ENCODE peak calls at places on chromosomes 11 and 22, in five cellular contexts. P is IMR-90, V is H9, E is mesendoderm, M is mesenchymal stem cell. X is an unnamed sample.

GRCh38 chr11:96044747-96045146 is 120.8 kb upstream of the MTMR2 start:
- DNase-seq in P (no peak), V (no peak), E (no peak), M (no peak), X (no peak)

GRCh38 chr11:123103326-123103980 is 41.5 kb upstream of the HSPA8 start:
- DNase-seq in P (peak), V (no peak), E (peak), M (peak), X (peak)

GRCh38 chr22:31337178-31337577 is 9.0 kb downstream of the PATZ1 start:
- DNase-seq in P (peak), V (no peak), E (no peak), M (no peak), X (no peak)

GRCh38 chr11:95690100-95690499 is 99.5 kb downstream of the FAM76B start:
- DNase-seq in P (no peak), V (no peak), E (no peak), M (no peak), X (no peak)

GRCh38 chr11:88179141-88179540 is 3.9 kb upstream of the RAB38 start:
- DNase-seq in P (peak), V (no peak), E (no peak), M (peak), X (no peak)

GRCh38 chr11:68150029-68150428 is 28.8 kb upstream of the CHKA start:
- DNase-seq in P (peak), V (no peak), E (peak), M (peak), X (no peak)

GRCh38 chr22:25736378-25737011 is 5.5 kb upstream of the MYO18B start:
- DNase-seq in P (no peak), V (no peak), E (no peak), M (no peak), X (no peak)

GRCh38 chr11:102495161-102496042 is 35.1 kb downstream of the MMP7 start:
- DNase-seq in P (peak), V (peak), E (peak), M (peak), X (peak)

GRCh38 chr11:126343051-126343450 is 12.4 kb upstream of the ST3GAL4 start:
- DNase-seq in P (no peak), V (no peak), E (no peak), M (no peak), X (no peak)

GRCh38 chr22:37199839-37200161 is 11.8 kb upstream of the C1QTNF6 start:
- DNase-seq in P (no peak), V (no peak), E (no peak), M (no peak), X (no peak)

GRCh38 chr11:1373536-1374214 is 16.1 kb upstream of the BRSK2 start:
- DNase-seq in P (peak), V (no peak), E (no peak), M (no peak), X (no peak)

GRCh38 chr11:124276081-124276480 is 19.9 kb downstream of the OR8G5 start:
- DNase-seq in P (peak), V (no peak), E (no peak), M (peak), X (no peak)

GRCh38 chr11:213111-213510 is 5.6 kb downstream of the RIC8A start:
- DNase-seq in P (no peak), V (no peak), E (peak), M (no peak), X (no peak)

GRCh38 chr22:42688241-42688913 is 32.3 kb downstream of the A4GALT start:
- DNase-seq in P (peak), V (peak), E (peak), M (peak), X (peak)

GRCh38 chr11:73649206-73649605 is 2.8 kb downstream of the PLEKHB1 start:
- DNase-seq in P (no peak), V (no peak), E (no peak), M (no peak), X (no peak)

GRCh38 chr22:36238348-36239149 is 778 bp downstream of the APOL2 start:
- DNase-seq in P (no peak), V (peak), E (no peak), M (no peak), X (no peak)

GRCh38 chr11:120931057-120931779 is 92.7 kb upstream of the TBCEL start:
- DNase-seq in P (no peak), V (peak), E (peak), M (no peak), X (no peak)

GRCh38 chr11:87597696-87598095 is 560.0 kb downstream of the TMEM135 start:
- DNase-seq in P (no peak), V (no peak), E (peak), M (no peak), X (no peak)

GRCh38 chr11:94895971-94896370 is 77.4 kb downstream of the CWC15 start:
- DNase-seq in P (peak), V (no peak), E (no peak), M (peak), X (no peak)

GRCh38 chr11:3109921-3110706 is 52.9 kb upstream of the CARS1 start:
- DNase-seq in P (no peak), V (peak), E (peak), M (peak), X (no peak)

GRCh38 chr11:26073646-26074045 is 258.3 kb upstream of the ANO3 start:
- DNase-seq in P (no peak), V (no peak), E (no peak), M (no peak), X (no peak)

GRCh38 chr22:46267431-46268279 is at the start of gene TTC38:
- DNase-seq in P (peak), V (peak), E (peak), M (peak), X (peak)

GRCh38 chr11:2533642-2534115 is 88.9 kb downstream of the KCNQ1 start:
- DNase-seq in P (peak), V (peak), E (peak), M (peak), X (peak)

GRCh38 chr22:35380537-35381423 is at the start of gene HMOX1:
- DNase-seq in P (peak), V (peak), E (peak), M (peak), X (peak)

GRCh38 chr11:12159351-12160099 is 49.1 kb downstream of the MICAL2 start:
- DNase-seq in P (peak), V (no peak), E (no peak), M (peak), X (no peak)

GRCh38 chr22:29627196-29627535 is 23.7 kb downstream of the NF2 start:
- DNase-seq in P (no peak), V (no peak), E (no peak), M (no peak), X (no peak)

GRCh38 chr11:116960916-116961315 is 123.5 kb upstream of the APOA1 start:
- DNase-seq in P (peak), V (no peak), E (peak), M (peak), X (no peak)

GRCh38 chr11:13376838-13377237 is 86.2 kb downstream of the BTBD10 start:
- DNase-seq in P (no peak), V (no peak), E (no peak), M (no peak), X (no peak)

GRCh38 chr11:96869207-96869606 is 479.4 kb downstream of the JRKL start:
- DNase-seq in P (no peak), V (no peak), E (no peak), M (no peak), X (no peak)

GRCh38 chr11:88352139-88352538 is 14.6 kb upstream of the CTSC start:
- DNase-seq in P (peak), V (no peak), E (no peak), M (peak), X (no peak)

GRCh38 chr11:67644472-67645418 is 5.2 kb upstream of the TBX10 start:
- DNase-seq in P (no peak), V (peak), E (no peak), M (no peak), X (no peak)

GRCh38 chr11:119907934-119908760 is 179.1 kb upstream of the NECTIN1 start:
- DNase-seq in P (no peak), V (no peak), E (peak), M (no peak), X (no peak)

GRCh38 chr11:78560826-78561484 is 13.7 kb downstream of the NARS2 start:
- DNase-seq in P (no peak), V (no peak), E (no peak), M (no peak), X (no peak)

GRCh38 chr11:123129920-123130319 is 65.1 kb downstream of the CLMP start:
- DNase-seq in P (peak), V (no peak), E (no peak), M (peak), X (no peak)

GRCh38 chr11:129905402-129905801 is 10.0 kb upstream of the NFRKB start:
- DNase-seq in P (no peak), V (no peak), E (no peak), M (no peak), X (no peak)

GRCh38 chr11:131661137-131661536 is 290.7 kb downstream of the NTM start:
- DNase-seq in P (peak), V (no peak), E (no peak), M (peak), X (no peak)

GRCh38 chr11:116193321-116194114 is 579.3 kb downstream of the BUD13 start:
- DNase-seq in P (peak), V (peak), E (peak), M (peak), X (peak)

GRCh38 chr22:31618057-31618456 is 44.0 kb downstream of the PISD start:
- DNase-seq in P (no peak), V (no peak), E (no peak), M (no peak), X (no peak)

GRCh38 chr11:121291896-121292502 is 572 bp upstream of the SC5D start:
- DNase-seq in P (peak), V (peak), E (peak), M (no peak), X (no peak)

GRCh38 chr11:66126808-66127555 is 56.9 kb downstream of the PACS1 start:
- DNase-seq in P (peak), V (peak), E (peak), M (peak), X (no peak)

GRCh38 chr11:66124564-66124963 is 54.5 kb downstream of the PACS1 start:
- DNase-seq in P (peak), V (no peak), E (no peak), M (peak), X (no peak)

GRCh38 chr11:66121453-66121852 is 51.4 kb downstream of the PACS1 start:
- DNase-seq in P (no peak), V (no peak), E (no peak), M (no peak), X (no peak)

GRCh38 chr11:66126064-66126463 is 56.0 kb downstream of the PACS1 start:
- DNase-seq in P (no peak), V (no peak), E (no peak), M (no peak), X (no peak)

DNA sequence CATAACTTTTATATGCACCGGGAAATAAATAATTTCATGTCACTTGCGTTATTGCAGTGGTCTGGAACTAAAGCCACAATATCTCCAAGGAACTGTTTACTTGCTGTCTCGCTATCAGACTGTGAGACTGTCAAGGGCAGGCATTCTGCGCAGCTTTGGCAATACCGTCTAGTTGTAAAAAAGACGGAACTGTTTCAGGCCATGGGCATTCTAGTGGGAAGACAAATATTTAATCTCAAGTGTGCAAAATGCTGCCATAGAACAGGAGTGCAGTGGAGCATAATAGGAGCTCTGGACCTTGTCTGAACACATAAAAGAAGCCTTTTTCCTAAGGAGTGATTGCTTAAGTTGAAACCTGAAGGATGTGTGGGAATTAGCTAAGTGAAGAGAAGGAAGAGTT is 53.8 kb downstream of the PACS1 start:
- DNase-seq in P (no peak), V (no peak), E (no peak), M (no peak), X (no peak)
- H2BK120ac ChIP-seq in P (no peak), V (no peak), E (no peak), M (no peak), X (no peak)

DNA sequence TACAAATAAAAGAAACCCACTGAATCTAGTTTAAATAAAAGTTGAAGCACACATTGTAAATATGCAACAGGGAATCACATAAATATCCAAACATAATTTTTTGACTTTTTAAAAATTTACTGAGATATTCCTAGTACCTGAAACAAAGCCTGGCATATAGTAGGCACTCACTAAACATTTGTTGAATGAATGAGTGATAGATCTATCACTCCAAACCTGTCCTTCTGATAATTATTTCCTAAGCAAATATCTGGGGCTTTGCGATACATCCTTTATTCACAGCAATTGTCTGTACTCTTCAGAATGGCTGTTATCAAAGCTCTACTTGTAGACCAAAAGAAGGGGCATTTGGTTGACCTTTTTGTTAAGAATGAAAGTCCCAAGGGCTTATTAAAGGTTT is 2.6 kb upstream of the PSMA1 start:
- DNase-seq in P (no peak), V (no peak), E (no peak), M (no peak), X (no peak)
- H2BK120ac ChIP-seq in P (no peak), V (no peak), E (no peak), M (no peak), X (no peak)

GRCh38 chr11:19817870-19818269 is 105.2 kb downstream of the NAV2 start:
- DNase-seq in P (no peak), V (no peak), E (no peak), M (no peak), X (no peak)

GRCh38 chr11:19820100-19820499 is 107.5 kb downstream of the NAV2 start:
- DNase-seq in P (peak), V (no peak), E (no peak), M (peak), X (no peak)

GRCh38 chr11:19817265-19817851 is 104.7 kb downstream of the NAV2 start:
- DNase-seq in P (no peak), V (peak), E (peak), M (no peak), X (no peak)

GRCh38 chr11:19821412-19821875 is 108.8 kb downstream of the NAV2 start:
- DNase-seq in P (no peak), V (no peak), E (no peak), M (peak), X (no peak)

DNA sequence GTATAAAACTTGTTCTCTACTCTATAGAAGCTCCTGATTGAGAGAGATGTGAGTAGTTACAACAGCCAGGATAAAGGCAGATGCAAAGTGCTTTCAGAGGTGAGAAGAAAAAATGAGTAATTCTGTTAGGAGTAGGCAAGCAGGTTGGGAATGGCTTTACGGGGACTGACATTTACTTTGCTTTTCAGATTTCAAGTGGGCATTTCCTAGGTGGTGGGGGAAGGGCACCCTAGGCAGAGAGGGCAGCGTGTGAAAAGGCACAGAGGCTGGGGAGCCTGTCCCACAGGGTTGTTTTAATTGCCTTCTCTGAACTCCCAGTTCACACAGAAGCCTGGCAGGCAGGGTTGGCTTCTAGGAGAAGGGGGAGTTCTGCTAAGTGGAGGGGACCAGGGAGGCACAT is 106.5 kb downstream of the NAV2 start:
- DNase-seq in P (no peak), V (no peak), E (no peak), M (no peak), X (no peak)
- H2BK120ac ChIP-seq in P (no peak), V (peak), E (no peak), M (no peak), X (no peak)

GRCh38 chr11:128415539-128415938 is 171.8 kb downstream of the ETS1 start:
- DNase-seq in P (peak), V (no peak), E (no peak), M (no peak), X (no peak)
- H2BK120ac ChIP-seq in P (no peak), V (no peak), E (no peak), M (no peak), X (no peak)

DNA sequence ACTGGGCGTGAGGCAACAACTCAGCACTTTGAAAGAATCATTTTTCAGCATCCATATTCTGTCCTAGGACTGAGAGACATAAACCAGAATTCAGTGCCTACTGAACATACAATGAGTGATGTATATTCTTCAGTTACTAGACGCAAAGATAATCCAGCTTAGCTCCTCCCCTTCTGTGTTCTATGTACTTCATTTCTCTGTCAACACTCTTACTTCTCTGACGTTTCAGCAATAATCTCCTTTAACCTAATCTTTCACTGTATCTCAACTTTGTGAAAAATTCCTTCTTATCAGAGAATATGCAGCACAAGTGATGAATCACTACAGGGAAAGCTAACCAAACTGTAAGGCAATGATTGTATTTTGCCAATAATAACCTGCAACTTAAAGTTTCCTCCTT is 2.5 kb upstream of the OR51B5 start:
- DNase-seq in P (peak), V (no peak), E (no peak), M (no peak), X (no peak)
- H2BK120ac ChIP-seq in P (peak), V (no peak), E (no peak), M (no peak), X (no peak)

DNA sequence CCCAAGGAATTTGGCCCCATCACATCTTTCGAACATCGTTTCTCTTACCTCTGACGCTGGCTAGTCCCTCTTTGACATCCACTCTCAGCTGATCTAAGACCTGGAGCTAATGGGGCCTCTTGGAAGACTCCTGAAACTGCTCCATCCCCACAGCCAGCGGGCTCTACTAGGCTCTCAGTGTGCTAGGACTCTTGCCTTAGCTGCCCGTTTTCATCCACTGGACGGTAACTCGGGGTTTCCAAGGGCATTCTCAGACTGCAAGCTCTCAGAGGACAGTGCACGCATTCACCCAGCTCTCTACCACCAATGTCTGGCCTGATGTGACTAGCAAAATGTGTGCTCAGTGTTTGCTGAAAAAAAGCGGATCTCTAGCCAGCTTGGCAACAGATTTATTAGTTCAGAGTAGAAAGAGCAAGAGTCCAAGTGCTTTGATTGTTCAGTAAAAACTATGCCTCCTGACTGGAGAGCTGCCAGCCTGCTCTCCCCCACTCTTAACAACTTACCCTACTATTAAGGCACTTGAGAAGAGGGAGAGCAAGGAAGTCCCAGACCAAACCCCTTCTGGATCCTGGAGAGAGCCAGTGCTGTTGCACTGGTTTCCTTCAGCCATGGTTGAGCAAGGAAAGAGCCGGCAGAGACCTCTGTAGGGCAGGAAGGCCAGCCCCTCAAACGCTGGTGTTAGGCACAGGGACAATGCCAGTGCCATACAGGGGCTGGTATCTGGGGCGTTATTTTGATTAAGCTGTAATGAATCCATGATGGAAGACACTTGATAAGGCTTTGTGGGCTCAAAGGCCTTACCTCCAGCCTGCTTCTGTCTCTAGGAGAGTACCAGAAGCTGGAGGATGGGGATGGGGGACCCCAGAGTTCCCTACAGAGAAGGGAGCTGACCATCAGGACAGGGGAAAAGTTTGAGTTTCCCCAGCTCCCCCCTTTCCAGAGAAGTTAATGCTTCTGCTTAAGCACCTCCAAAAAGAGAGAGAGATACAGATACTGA is 9.2 kb downstream of the RELA start:
- DNase-seq in P (no peak), V (no peak), E (no peak), M (no peak), X (no peak)
- H2BK120ac ChIP-seq in P (peak), V (no peak), E (no peak), M (no peak), X (peak)

GRCh38 chr11:47260366-47260765 is 2.6 kb downstream of the NR1H3 start:
- DNase-seq in P (no peak), V (no peak), E (no peak), M (no peak), X (no peak)

GRCh38 chr11:47268448-47269001 is 1.4 kb upstream of the MADD start:
- DNase-seq in P (no peak), V (no peak), E (no peak), M (no peak), X (no peak)

GRCh38 chr11:47261291-47261800 is 3.5 kb downstream of the NR1H3 start:
- DNase-seq in P (no peak), V (no peak), E (no peak), M (no peak), X (no peak)

GRCh38 chr11:47267858-47268257 is 2.1 kb upstream of the MADD start:
- DNase-seq in P (no peak), V (no peak), E (peak), M (no peak), X (no peak)

GRCh38 chr11:47264119-47264915 is 5.6 kb upstream of the MADD start:
- DNase-seq in P (peak), V (no peak), E (no peak), M (no peak), X (no peak)
- H2BK120ac ChIP-seq in P (peak), V (no peak), E (no peak), M (peak), X (no peak)

X was measured in neuronal stem cell.